ENCODE peak calls at places on chromosomes 3 and 15, in ten cellular contexts. Z is naive thymus-derived CD8-positive, alpha-beta T cell; H is SJSA1; E is Calu3; C is brain microvascular endothelial cell; A is trophoblast cell; Y is stimulated activated naive B cell treated with anti-CD40 and anti-IgM and Interleukin-4, amounts not matched to agents 10 μg/mL and 1 μg/mL and 100 μg/mL, for 72 hours; S is head of caudate nucleus; R is activated CD8-positive, alpha-beta memory T cell treated with anti-CD3 and anti-CD28 coated beads, Interleukin-2, amount 50 U/mL, for 4 hours; X is iris pigment epithelial cell. D is an unnamed sample.

GRCh38 chr3:67044955-67045354 is 46.8 kb downstream of the KBTBD8 start:
- DNase-seq in A (peak; percentile 27), Y (no peak), C (no peak), Z (no peak), S (no peak), X (peak; percentile 4), H (no peak), E (no peak), R (no peak), D (no peak)

GRCh38 chr3:131192701-131193100 is 166.0 kb downstream of the NEK11 start:
- DNase-seq in X (no peak), H (no peak), A (no peak), S (no peak), Z (no peak), C (no peak), Y (no peak), R (no peak), E (no peak), D (no peak)

GRCh38 chr3:106130384-106131084 is 261.7 kb upstream of the CBLB start:
- DNase-seq in X (peak; percentile 80), R (no peak), S (no peak), Y (no peak), A (peak; percentile 74), Z (no peak), E (no peak), H (peak; percentile 32), C (peak; percentile 83), D (no peak)

GRCh38 chr3:103381286-103381685 is 946.5 kb downstream of the ZPLD1 start:
- DNase-seq in R (no peak), H (no peak), Z (no peak), X (no peak), C (no peak), A (peak; percentile 79), Y (no peak), E (no peak), S (no peak), D (no peak)

GRCh38 chr3:117510396-117510795 is 800.8 kb downstream of the TUSC7 start:
- DNase-seq in E (no peak), H (no peak), A (peak; percentile 45), Y (no peak), Z (no peak), R (no peak), C (no peak), S (no peak), X (peak; percentile 5), D (no peak)

GRCh38 chr15:66925721-66926120 is 139.7 kb upstream of the SMAD3 start:
- DNase-seq in R (no peak), S (no peak), A (peak; percentile 78), Z (no peak), Y (no peak), H (no peak), E (no peak), C (no peak), X (no peak), D (no peak)

GRCh38 chr3:187741403-187742350 is 3.6 kb downstream of the BCL6 start:
- DNase-seq in S (peak; percentile 61), R (peak; percentile 76), E (peak; percentile 87), X (peak; percentile 84), C (peak; percentile 70), Y (peak; percentile 53), A (peak; percentile 89), Z (peak; percentile 64), H (peak; percentile 64), D (peak; percentile 68)

GRCh38 chr3:72010044-72010443 is 225.1 kb upstream of the PROK2 start:
- DNase-seq in X (no peak), S (peak; percentile 36), Y (no peak), C (no peak), E (no peak), H (no peak), Z (no peak), R (no peak), A (no peak), D (no peak)

GRCh38 chr3:119018690-119019463 is 15.8 kb downstream of the IGSF11 start:
- DNase-seq in Z (no peak), S (peak; percentile 49), C (no peak), X (no peak), R (no peak), H (no peak), Y (no peak), A (no peak), E (no peak), D (peak; percentile 56)

GRCh38 chr3:171753665-171754408 is 56.4 kb downstream of the PLD1 start:
- DNase-seq in Y (no peak), A (no peak), H (no peak), C (peak; percentile 73), Z (no peak), E (no peak), S (no peak), R (no peak), X (peak; percentile 89), D (no peak)

GRCh38 chr3:185934726-185935464 is 2.9 kb downstream of the TRA2B start:
- DNase-seq in R (no peak), E (no peak), X (peak; percentile 35), Y (no peak), S (no peak), C (no peak), Z (no peak), A (peak; percentile 57), H (no peak), D (no peak)

GRCh38 chr15:77981281-77982126 is 96.0 kb downstream of the TBC1D2B start:
- DNase-seq in A (no peak), H (no peak), R (no peak), X (no peak), S (no peak), C (no peak), E (no peak), Y (no peak), Z (no peak), D (no peak)

GRCh38 chr3:138845071-138845685 is 10.4 kb upstream of the PIK3CB start:
- DNase-seq in A (peak; percentile 65), Y (no peak), Z (no peak), C (no peak), H (no peak), X (no peak), R (no peak), E (no peak), S (no peak), D (no peak)

GRCh38 chr3:65196663-65197062 is 508.9 kb upstream of the ADAMTS9 start:
- DNase-seq in X (peak; percentile 6), Z (no peak), C (no peak), E (no peak), Y (no peak), R (no peak), S (no peak), A (peak; percentile 64), H (no peak), D (no peak)

GRCh38 chr15:63502137-63502801 is 2.1 kb upstream of the USP3 start:
- DNase-seq in S (no peak), Y (no peak), H (peak; percentile 80), A (peak; percentile 90), C (no peak), Z (no peak), X (peak; percentile 83), E (peak; percentile 68), R (no peak), D (no peak)

GRCh38 chr15:78242128-78242527 is 7.8 kb upstream of the ACSBG1 start:
- DNase-seq in E (peak; percentile 50), H (no peak), R (no peak), C (no peak), Y (no peak), X (no peak), Z (no peak), A (peak; percentile 16), S (peak; percentile 44), D (no peak)

GRCh38 chr15:43517354-43518072 is at the start of gene MAP1A:
- DNase-seq in S (peak; percentile 78), Z (peak; percentile 16), C (peak; percentile 60), R (no peak), Y (no peak), X (peak; percentile 73), E (no peak), A (no peak), H (peak; percentile 67), D (peak; percentile 66)

GRCh38 chr3:114112696-114113095 is 56.2 kb downstream of the QTRT2 start:
- DNase-seq in X (no peak), H (peak; percentile 2), Z (no peak), R (no peak), A (no peak), C (no peak), E (no peak), S (no peak), Y (no peak), D (no peak)

GRCh38 chr15:92899910-92900711 is at the start of gene CHD2:
- DNase-seq in Z (peak; percentile 76), C (peak; percentile 80), S (peak; percentile 49), Y (peak; percentile 73), X (peak; percentile 89), A (peak; percentile 88), R (peak; percentile 61), E (peak; percentile 76), H (peak; percentile 93), D (peak; percentile 64)

GRCh38 chr3:168040624-168041208 is 55.0 kb downstream of the GOLIM4 start:
- DNase-seq in H (no peak), A (peak; percentile 72), Z (no peak), S (no peak), Y (no peak), R (no peak), C (peak; percentile 39), E (peak; percentile 22), X (peak; percentile 80), D (peak; percentile 36)

GRCh38 chr3:134369231-134369741 is 5.0 kb downstream of the AMOTL2 start:
- DNase-seq in A (no peak), Z (no peak), E (no peak), Y (no peak), C (peak; percentile 75), H (peak; percentile 90), R (no peak), X (peak; percentile 91), S (no peak), D (no peak)

GRCh38 chr3:150783920-150784746 is 21.2 kb upstream of the SIAH2 start:
- DNase-seq in Z (no peak), A (no peak), H (no peak), S (no peak), Y (no peak), X (peak; percentile 33), R (no peak), C (peak; percentile 33), E (no peak), D (no peak)

GRCh38 chr3:113597611-113598382 is 65.4 kb downstream of the SIDT1 start:
- DNase-seq in E (no peak), A (no peak), R (no peak), C (no peak), X (no peak), Y (no peak), H (no peak), S (no peak), Z (no peak), D (no peak)

GRCh38 chr15:89330881-89331595 is 3.6 kb downstream of the POLG start:
- DNase-seq in Y (no peak), A (no peak), Z (no peak), X (no peak), S (no peak), C (no peak), R (no peak), H (no peak), E (no peak), D (no peak)

GRCh38 chr3:62070891-62071290 is 302.5 kb downstream of the FEZF2 start:
- DNase-seq in C (no peak), A (no peak), X (no peak), Z (no peak), Y (no peak), R (no peak), S (no peak), H (no peak), E (no peak), D (no peak)

GRCh38 chr3:170632780-170633179 is 46.9 kb upstream of the SLC7A14 start:
- DNase-seq in R (no peak), Z (no peak), X (no peak), S (no peak), C (no peak), Y (peak; percentile 65), E (no peak), H (peak; percentile 3), A (no peak), D (no peak)

GRCh38 chr15:42994546-42994945 is 74.0 kb upstream of the TTBK2 start:
- DNase-seq in S (no peak), X (peak; percentile 84), C (peak; percentile 18), Z (no peak), E (no peak), R (no peak), Y (no peak), H (peak; percentile 12), A (peak; percentile 59), D (no peak)

GRCh38 chr3:55507808-55508207 is 20.7 kb upstream of the WNT5A start:
- DNase-seq in H (no peak), E (no peak), R (no peak), Z (no peak), X (no peak), S (no peak), Y (no peak), C (no peak), A (no peak), D (no peak)

D was measured in midbrain.